ENCODE peak calls at places on chromosomes 3 and 15, in six cellular contexts. R is heart right ventricle, T is HCT116, L is bronchial epithelial cell, S is kidney epithelial cell, H is uterus. G is an unnamed sample.

GRCh38 chr3:51937014-51937413 is 4.7 kb downstream of the RRP9 start:
- DNase-seq in R (no peak), T (no peak), L (no peak), S (no peak), H (no peak), G (no peak)

GRCh38 chr3:46904303-46905190 is 27.0 kb downstream of the PTH1R start:
- DNase-seq in L (no peak), R (no peak), T (no peak), H (no peak), S (no peak), G (no peak)

GRCh38 chr15:69467636-69468035 is 15.0 kb downstream of the RPLP1 start:
- DNase-seq in H (no peak), R (no peak), T (no peak), S (no peak), L (peak; percentile 50), G (no peak)

GRCh38 chr15:99076555-99077308 is 28.1 kb upstream of the SYNM start:
- DNase-seq in S (peak; percentile 53), L (peak; percentile 80), T (peak; percentile 68), R (no peak), H (peak; percentile 66), G (peak; percentile 48)

GRCh38 chr3:169243122-169243521 is 420.4 kb downstream of the MECOM start:
- DNase-seq in S (no peak), R (no peak), H (no peak), L (no peak), T (no peak), G (no peak)

GRCh38 chr3:105277656-105278055 is 89.1 kb upstream of the ALCAM start:
- DNase-seq in H (no peak), R (no peak), T (no peak), L (peak; percentile 40), S (no peak), G (no peak)

GRCh38 chr15:78317145-78317836 is 17.9 kb upstream of the SKIC8 start:
- DNase-seq in S (no peak), L (peak; percentile 29), T (no peak), H (no peak), R (no peak), G (no peak)

GRCh38 chr3:171980578-171981270 is 58.7 kb upstream of the FNDC3B start:
- DNase-seq in L (no peak), S (no peak), T (no peak), H (no peak), R (no peak), G (no peak)

GRCh38 chr3:175149675-175150074 is 290.5 kb downstream of the NAALADL2 start:
- DNase-seq in R (no peak), T (no peak), H (peak; percentile 16), L (peak; percentile 70), S (no peak), G (peak; percentile 13)

GRCh38 chr3:149585401-149585726 is 72.5 kb downstream of the WWTR1 start:
- DNase-seq in H (no peak), R (no peak), S (no peak), L (peak; percentile 35), T (no peak), G (peak; percentile 72)

GRCh38 chr15:39125904-39126303 is 455.0 kb upstream of the THBS1 start:
- DNase-seq in T (peak; percentile 51), L (peak; percentile 44), R (no peak), S (no peak), H (no peak), G (no peak)

GRCh38 chr3:121995190-121996137 is 26.6 kb downstream of the ILDR1 start:
- DNase-seq in L (peak; percentile 96), H (no peak), S (peak; percentile 69), R (peak; percentile 22), T (peak; percentile 53), G (peak; percentile 60)

GRCh38 chr15:88695046-88695445 is 56.2 kb downstream of the ISG20 start:
- DNase-seq in S (no peak), H (no peak), L (no peak), T (no peak), R (no peak), G (no peak)

GRCh38 chr3:22700876-22701275 is 502.3 kb upstream of the UBE2E2 start:
- DNase-seq in L (no peak), H (no peak), R (no peak), T (no peak), S (no peak), G (no peak)

GRCh38 chr15:96264801-96265515 is 65.5 kb upstream of the NR2F2 start:
- DNase-seq in S (no peak), L (peak; percentile 63), T (peak; percentile 74), H (no peak), R (no peak), G (no peak)

GRCh38 chr3:49859576-49860305 is 3.4 kb upstream of the TRAIP start:
- DNase-seq in T (no peak), S (no peak), L (no peak), R (no peak), H (no peak), G (no peak)

GRCh38 chr3:126664591-126665214 is 9.8 kb upstream of the TXNRD3 start:
- DNase-seq in T (no peak), H (no peak), S (no peak), L (no peak), R (no peak), G (no peak)

GRCh38 chr3:133932009-133932408 is 36.3 kb upstream of the RAB6B start:
- DNase-seq in S (no peak), R (no peak), L (no peak), T (no peak), H (no peak), G (no peak)

GRCh38 chr3:53171827-53172505 is 11.0 kb downstream of the PRKCD start:
- DNase-seq in L (no peak), S (no peak), T (no peak), H (no peak), R (no peak), G (no peak)

GRCh38 chr3:16448691-16449090 is 64.8 kb downstream of the RFTN1 start:
- DNase-seq in T (peak; percentile 54), S (peak; percentile 63), L (peak; percentile 92), R (peak; percentile 44), H (peak; percentile 80), G (no peak)

GRCh38 chr3:169147246-169148008 is 516.1 kb downstream of the MECOM start:
- DNase-seq in L (peak; percentile 69), H (peak; percentile 20), T (no peak), R (peak; percentile 48), S (peak; percentile 29), G (peak; percentile 6)

GRCh38 chr3:150412599-150413069 is 4.5 kb downstream of the TSC22D2 start:
- DNase-seq in L (peak; percentile 84), R (no peak), S (no peak), T (no peak), H (no peak), G (peak; percentile 6)

GRCh38 chr15:99863527-99864198 is 130.4 kb upstream of the LYSMD4 start:
- DNase-seq in R (no peak), S (no peak), H (no peak), T (no peak), L (no peak), G (no peak)

GRCh38 chr3:71063768-71064287 is 519.7 kb downstream of the FOXP1 start:
- DNase-seq in L (peak; percentile 64), S (no peak), H (peak; percentile 45), T (no peak), R (peak; percentile 30), G (no peak)

GRCh38 chr3:43747641-43748040 is 56.9 kb downstream of the ABHD5 start:
- DNase-seq in L (no peak), R (no peak), H (no peak), T (no peak), S (no peak), G (no peak)

GRCh38 chr15:28096411-28096719 is 2.8 kb downstream of the OCA2 start:
- DNase-seq in H (no peak), S (no peak), T (no peak), L (no peak), R (no peak), G (no peak)
- H3K27me3 ChIP-seq in H (no peaks in the 10 kb centered on the region), S (peaks cover 74% of the 10 kb centered on the region), T (no peaks in the 10 kb centered on the region), L (peaks cover 20% of the 10 kb centered on the region), R (peaks cover 75% of the 10 kb centered on the region), G (peaks cover 5% of the 10 kb centered on the region)

GRCh38 chr15:25248583-25249235 is 190.1 kb downstream of the UBE3A start:
- DNase-seq in L (no peak), H (peak; percentile 6), S (no peak), R (no peak), T (no peak), G (no peak)
- H3K27me3 ChIP-seq in L (no peaks in the 10 kb centered on the region), H (no peaks in the 10 kb centered on the region), S (no peaks in the 10 kb centered on the region), R (no peaks in the 10 kb centered on the region), T (no peaks in the 10 kb centered on the region), G (no peaks in the 10 kb centered on the region)

DNA sequence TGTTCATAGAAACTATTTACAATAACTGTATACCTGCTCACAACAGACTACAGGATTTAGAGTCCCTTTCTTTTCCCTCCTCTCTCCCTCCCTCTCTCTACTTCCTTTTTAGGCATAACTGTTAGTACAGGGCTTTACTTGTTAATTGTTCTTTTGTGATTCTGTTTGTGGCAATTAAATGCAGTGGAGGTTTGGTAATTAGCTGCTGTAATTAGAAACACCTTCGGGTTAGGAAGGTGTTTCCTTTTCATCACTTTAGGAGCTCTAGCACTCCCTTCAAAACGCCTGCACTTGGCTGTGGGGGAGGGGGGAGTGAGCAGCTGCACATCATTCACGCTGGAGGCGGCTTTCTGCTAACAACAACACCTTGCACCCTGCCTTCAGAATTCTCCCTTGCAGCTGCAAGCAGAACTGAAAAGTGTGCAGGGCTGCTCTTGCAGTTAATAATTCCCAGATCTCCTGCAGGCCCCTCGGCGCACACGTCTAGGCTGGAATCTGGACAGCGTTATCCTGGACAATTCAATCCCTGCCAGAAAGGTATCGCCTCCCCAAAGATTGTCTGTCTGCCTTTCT is 242.6 kb upstream of the RGMA start:
- DNase-seq in T (no peak), R (no peak), L (no peak), H (peak; percentile 37), S (no peak), G (no peak)
- H3K27me3 ChIP-seq in T (peaks cover 12% of the 10 kb centered on the region), R (peaks cover 53% of the 10 kb centered on the region), L (no peaks in the 10 kb centered on the region), H (no peaks in the 10 kb centered on the region), S (peaks cover 12% of the 10 kb centered on the region), G (no peaks in the 10 kb centered on the region)

GRCh38 chr3:143331336-143331735 is 211.8 kb downstream of the CHST2 start:
- DNase-seq in H (no peak), R (no peak), L (no peak), S (no peak), T (no peak), G (no peak)

GRCh38 chr3:143328459-143328858 is 208.9 kb downstream of the CHST2 start:
- DNase-seq in R (no peak), S (no peak), L (no peak), H (no peak), T (no peak), G (no peak)

GRCh38 chr3:143327388-143327787 is 207.8 kb downstream of the CHST2 start:
- DNase-seq in L (peak; percentile 21), T (no peak), H (no peak), S (no peak), R (no peak), G (no peak)

GRCh38 chr3:143330316-143330868 is 210.8 kb downstream of the CHST2 start:
- DNase-seq in R (no peak), H (no peak), L (no peak), S (no peak), T (no peak), G (no peak)

DNA sequence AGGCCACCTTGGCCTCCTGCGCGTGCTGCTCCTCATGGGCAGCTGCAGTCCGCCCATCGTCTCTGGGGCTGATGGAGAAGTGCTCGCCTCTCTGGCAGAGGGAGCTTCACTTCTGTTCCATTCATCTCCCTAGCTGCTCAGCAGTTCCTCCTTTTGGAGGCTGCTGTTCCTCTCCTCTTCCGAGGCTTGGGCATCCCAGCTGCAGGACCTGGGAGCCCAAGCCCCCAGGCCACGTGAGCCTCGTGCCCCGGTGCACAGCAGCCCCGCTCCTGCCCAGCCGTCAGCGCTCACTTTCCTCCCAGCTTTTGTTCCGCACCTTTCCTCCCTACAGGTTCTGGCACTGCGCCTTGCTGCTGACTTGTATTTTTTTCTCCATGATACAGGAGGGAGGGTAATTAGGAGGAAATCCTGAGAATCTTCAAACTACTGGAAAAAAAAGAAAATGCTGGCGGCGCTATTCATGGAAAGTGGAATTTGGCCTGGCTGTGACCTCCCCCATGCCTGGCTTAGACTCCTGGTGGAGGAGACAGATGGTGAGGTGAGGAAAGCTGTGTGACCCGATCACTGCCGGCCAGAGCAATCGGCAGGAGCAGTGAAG is 210.1 kb downstream of the CHST2 start:
- DNase-seq in T (no peak), R (no peak), L (no peak), S (no peak), H (no peak), G (no peak)
- H3K27me3 ChIP-seq in T (peaks cover 4% of the 10 kb centered on the region), R (no peaks in the 10 kb centered on the region), L (no peaks in the 10 kb centered on the region), S (no peaks in the 10 kb centered on the region), H (no peaks in the 10 kb centered on the region), G (no peaks in the 10 kb centered on the region)

G was measured in GM06990.